ENCODE peak calls at places on chromosomes 5 and 9, in five cellular contexts. M is trophoblast cell, T is H9, Q is H1, K is mesenchymal stem cell. O is an unnamed sample.

GRCh38 chr5:39794511-39794910 is 369.7 kb upstream of the DAB2 start:
- DNase-seq in K (no peak), M (no peak), T (no peak), Q (no peak), O (no peak)

GRCh38 chr9:127835930-127836586 is 18.4 kb downstream of the ENG start:
- DNase-seq in M (peak), Q (no peak), T (no peak), K (peak), O (no peak)

GRCh38 chr5:101473483-101473882 is 570.4 kb upstream of the ST8SIA4 start:
- DNase-seq in M (no peak), T (no peak), K (peak), Q (no peak), O (no peak)

GRCh38 chr9:121640076-121640475 is 11.4 kb upstream of the DAB2IP start:
- DNase-seq in T (peak), K (peak), Q (peak), M (peak), O (no peak)

GRCh38 chr5:81207009-81207408 is 26.1 kb upstream of the CKMT2 start:
- DNase-seq in T (peak), M (no peak), K (no peak), Q (no peak), O (no peak)

GRCh38 chr5:157528036-157528632 is 47.4 kb downstream of the ADAM19 start:
- DNase-seq in M (no peak), K (peak), Q (no peak), T (peak), O (no peak)

GRCh38 chr5:30908356-30908755 is 285.1 kb upstream of the CDH6 start:
- DNase-seq in M (no peak), T (peak), Q (no peak), K (no peak), O (no peak)

GRCh38 chr5:173020643-173021042 is 35.5 kb upstream of the CREBRF start:
- DNase-seq in Q (no peak), K (no peak), M (no peak), T (no peak), O (no peak)

GRCh38 chr5:157721159-157721558 is 10.1 kb upstream of the THG1L start:
- DNase-seq in M (no peak), T (no peak), K (no peak), Q (no peak), O (no peak)

GRCh38 chr5:83540783-83541182 is 69.2 kb downstream of the VCAN start:
- DNase-seq in Q (no peak), T (no peak), M (no peak), K (no peak), O (no peak)

GRCh38 chr9:121527371-121527770 is 27.7 kb upstream of the GGTA1 start:
- DNase-seq in T (no peak), Q (no peak), M (no peak), K (no peak), O (no peak)

GRCh38 chr9:16068476-16068875 is 515.6 kb downstream of the CCDC171 start:
- DNase-seq in Q (no peak), T (no peak), M (peak), K (no peak), O (no peak)

GRCh38 chr5:117242028-117242427 is 667.4 kb upstream of the SEMA6A start:
- DNase-seq in T (no peak), K (no peak), M (no peak), Q (no peak), O (no peak)

GRCh38 chr9:31030741-31031202 is 1353.7 kb upstream of the ACO1 start:
- DNase-seq in K (peak), M (no peak), T (peak), Q (no peak), O (peak)

GRCh38 chr5:123124495-123125171 is 35.6 kb downstream of the PRDM6 start:
- DNase-seq in T (no peak), K (no peak), M (no peak), Q (no peak), O (no peak)

GRCh38 chr9:35229066-35229778 is 67.4 kb downstream of the UNC13B start:
- DNase-seq in T (no peak), M (peak), Q (no peak), K (no peak), O (no peak)

GRCh38 chr5:178581621-178582020 is 8.6 kb downstream of the COL23A1 start:
- DNase-seq in M (peak), T (no peak), K (no peak), Q (no peak), O (no peak)

GRCh38 chr9:107674937-107675277 is 185.3 kb upstream of the KLF4 start:
- DNase-seq in M (peak), K (no peak), Q (no peak), T (no peak), O (no peak)

GRCh38 chr9:130713286-130713975 is 19.9 kb downstream of the EXOSC2 start:
- DNase-seq in M (peak), K (peak), T (peak), Q (no peak), O (no peak)

GRCh38 chr9:127963041-127963358 is 17.8 kb downstream of the EEIG1 start:
- DNase-seq in M (no peak), K (no peak), T (no peak), Q (no peak), O (no peak)

GRCh38 chr5:177077335-177077734 is 9.4 kb upstream of the FGFR4 start:
- DNase-seq in K (no peak), T (no peak), M (no peak), Q (no peak), O (no peak)

GRCh38 chr5:116813906-116814305 is 239.3 kb upstream of the SEMA6A start:
- DNase-seq in T (no peak), Q (no peak), K (no peak), M (no peak), O (no peak)

GRCh38 chr9:121735065-121735791 is 83.8 kb downstream of the DAB2IP start:
- DNase-seq in M (no peak), Q (peak), T (peak), K (peak), O (no peak)

GRCh38 chr9:94085062-94085639 is 887 bp downstream of the PTPDC1 start:
- DNase-seq in M (no peak), Q (peak), K (peak), T (peak), O (no peak)

GRCh38 chr5:80961376-80962281 is 1.5 kb downstream of the RASGRF2 start:
- DNase-seq in Q (no peak), M (peak), K (peak), T (no peak), O (peak)

GRCh38 chr9:38037981-38038306 is 31.1 kb downstream of the SHB start:
- DNase-seq in M (no peak), T (no peak), Q (no peak), K (no peak), O (no peak)
- H3K23ac ChIP-seq in M (no peak), T (no peak), Q (no peak), K (no peak), O (no peak)

GRCh38 chr9:88960632-88961031 is 30.6 kb upstream of the S1PR3 start:
- DNase-seq in T (no peak), K (no peak), Q (no peak), M (no peak), O (no peak)
- H2BK12ac ChIP-seq in T (no peak), K (no peak), Q (no peak), M (no peak), O (no peak)

GRCh38 chr9:104988539-104988938 is 60.6 kb upstream of the ABCA1 start:
- DNase-seq in Q (no peak), M (peak), K (no peak), T (no peak), O (no peak)

GRCh38 chr9:104991144-104991953 is 63.4 kb upstream of the ABCA1 start:
- DNase-seq in M (peak), Q (peak), T (peak), K (peak), O (peak)

GRCh38 chr9:104997536-104997935 is 69.6 kb upstream of the ABCA1 start:
- DNase-seq in Q (no peak), K (no peak), T (no peak), M (no peak), O (no peak)

GRCh38 chr9:104993291-104993963 is 65.5 kb upstream of the ABCA1 start:
- DNase-seq in Q (peak), K (peak), M (peak), T (peak), O (peak)

GRCh38 chr9:104992696-104993095 is 64.7 kb upstream of the ABCA1 start:
- DNase-seq in T (no peak), K (peak), Q (no peak), M (no peak), O (no peak)
- H2BK120ac ChIP-seq in T (no peak), K (peak), Q (peak), M (no peak), O (no peak)

GRCh38 chr9:6565312-6565711 is 80.2 kb downstream of the GLDC start:
- DNase-seq in K (no peak), M (no peak), Q (no peak), T (no peak), O (no peak)
- H3K23ac ChIP-seq in K (no peak), M (no peak), Q (no peak), T (no peak), O (no peak)

DNA sequence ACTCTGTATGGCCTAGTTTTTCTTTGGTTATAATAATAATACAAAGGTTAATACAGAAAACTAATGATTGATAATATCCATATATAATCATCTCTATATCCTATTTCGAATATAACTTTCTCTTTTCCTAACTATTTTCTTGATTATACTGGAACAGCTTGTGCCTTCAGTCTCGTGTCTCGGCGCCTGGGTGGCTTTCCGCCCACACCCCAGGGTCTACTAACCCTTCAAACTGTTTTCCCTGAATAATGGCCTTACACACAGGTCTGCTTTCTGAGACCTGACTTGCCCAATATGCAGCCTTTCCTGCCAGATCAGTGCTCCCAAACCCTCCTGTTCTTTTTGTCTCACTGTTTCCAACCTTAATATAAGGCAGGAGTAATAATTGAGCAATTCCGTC is 5.2 kb upstream of the TMEM141 start:
- DNase-seq in M (no peak), K (no peak), Q (no peak), T (no peak), O (no peak)
- H2BK12ac ChIP-seq in M (no peak), K (no peak), Q (no peak), T (no peak), O (no peak)

DNA sequence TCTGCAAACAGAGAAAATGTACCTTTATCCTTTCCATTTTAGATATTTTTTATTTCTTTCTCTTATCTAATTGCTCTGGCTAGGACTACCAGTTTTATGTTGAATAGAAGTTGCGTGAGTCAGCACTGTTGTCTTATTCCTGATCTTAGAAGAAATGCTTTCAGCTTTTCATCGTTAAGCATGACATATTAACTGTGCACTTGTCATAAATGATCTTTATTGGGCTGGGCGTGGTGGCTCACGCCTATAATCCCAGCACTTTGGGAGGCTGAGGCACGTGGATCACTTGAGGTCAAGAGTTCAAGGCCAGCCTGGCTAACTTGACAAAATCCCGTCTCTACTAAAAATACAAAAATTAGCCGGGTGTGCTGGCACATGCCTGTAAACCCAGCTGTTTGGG is 8.2 kb upstream of the ECM2 start:
- DNase-seq in T (no peak), K (no peak), Q (no peak), M (peak), O (no peak)
- H2BK120ac ChIP-seq in T (no peak), K (no peak), Q (no peak), M (no peak), O (no peak)

GRCh38 chr5:162227075-162227474 is 159.5 kb downstream of the GABRG2 start:
- DNase-seq in Q (no peak), M (no peak), T (peak), K (no peak), O (peak)
- H3K23ac ChIP-seq in Q (no peak), M (no peak), T (no peak), K (no peak), O (no peak)

GRCh38 chr5:124908603-124909451 is 162.4 kb upstream of the ZNF608 start:
- DNase-seq in K (peak), M (peak), T (no peak), Q (no peak), O (no peak)
- H2BK12ac ChIP-seq in K (no peak), M (no peak), T (no peak), Q (no peak), O (no peak)

O was measured in neuronal stem cell.